ENCODE peak calls at places on chromosomes 1 and 21, in four cellular contexts. W is activated CD4-positive, alpha-beta T cell treated with anti-CD3 and anti-CD28 coated beads, Interleukin-2, amount 50 U/mL, for 1 hour; G is T-helper 2 cell; H is AML-193. D is an unnamed sample.
A peak's percentile ranks its signal among the peaks of the same experiment; 100 is the strongest.

GRCh38 chr1:58592521-58593134 is 15.6 kb upstream of the TACSTD2 start:
- DNase-seq in W (no peak), G (no peak), H (no peak), D (no peak)

GRCh38 chr1:156709743-156710489 is 4.5 kb upstream of the CRABP2 start:
- DNase-seq in W (no peak), G (no peak), H (no peak), D (no peak)

GRCh38 chr21:34037446-34037845 is 35.9 kb upstream of the MRPS6 start:
- DNase-seq in W (no peak), G (no peak), H (no peak), D (no peak)

GRCh38 chr1:158011714-158012113 is 18.3 kb downstream of the KIRREL1 start:
- DNase-seq in W (no peak), G (no peak), H (no peak), D (no peak)

GRCh38 chr1:19480282-19480681 is 5.1 kb downstream of the CAPZB start:
- DNase-seq in W (no peak), G (no peak), H (no peak), D (no peak)

GRCh38 chr1:80657048-80657653 is 1143.6 kb upstream of the ADGRL2 start:
- DNase-seq in W (no peak), G (no peak), H (no peak), D (no peak)

GRCh38 chr1:55213885-55214213 is 1.3 kb downstream of the USP24 start:
- DNase-seq in W (no peak), G (no peak), H (no peak), D (peak; percentile 68)

GRCh38 chr1:53548031-53548491 is 88.9 kb downstream of the DMRTB1 start:
- DNase-seq in W (no peak), G (no peak), H (no peak), D (no peak)

D was measured in naive thymus-derived CD8-positive, alpha-beta T cell.